ENCODE peak calls at places on chromosome 1, in five cellular contexts. Q is HFF-Myc, K is heart right ventricle, M is RWPE2, G is right atrium auricular region. O is an unnamed sample.

GRCh38 chr1:201310986-201311355 is 27.7 kb downstream of the PKP1 start:
- DNase-seq in Q (no peak), K (no peak), M (peak; percentile 88), G (no peak), O (peak; percentile 46)

GRCh38 chr1:181090653-181091126 is 2.2 kb downstream of the IER5 start:
- DNase-seq in Q (no peak), K (no peak), M (no peak), G (no peak), O (no peak)

GRCh38 chr1:12031039-12031980 is 12.0 kb downstream of the MIIP start:
- DNase-seq in Q (no peak), K (peak; percentile 54), M (no peak), G (no peak), O (peak; percentile 69)

GRCh38 chr1:167304165-167304564 is 83.5 kb downstream of the POU2F1 start:
- DNase-seq in Q (no peak), K (no peak), M (no peak), G (no peak), O (no peak)

GRCh38 chr1:6280761-6281451 is 20.0 kb upstream of the GPR153 start:
- DNase-seq in Q (no peak), K (no peak), M (no peak), G (no peak), O (no peak)

GRCh38 chr1:147647796-147648633 is 22.3 kb downstream of the ACP6 start:
- DNase-seq in Q (no peak), K (no peak), M (no peak), G (no peak), O (no peak)

GRCh38 chr1:3910769-3911520 is 10.9 kb upstream of the C1orf174 start:
- DNase-seq in Q (no peak), K (peak; percentile 70), M (peak; percentile 74), G (no peak), O (no peak)

GRCh38 chr1:154857441-154858215 is 12.5 kb downstream of the KCNN3 start:
- DNase-seq in Q (no peak), K (no peak), M (no peak), G (no peak), O (no peak)

DNA sequence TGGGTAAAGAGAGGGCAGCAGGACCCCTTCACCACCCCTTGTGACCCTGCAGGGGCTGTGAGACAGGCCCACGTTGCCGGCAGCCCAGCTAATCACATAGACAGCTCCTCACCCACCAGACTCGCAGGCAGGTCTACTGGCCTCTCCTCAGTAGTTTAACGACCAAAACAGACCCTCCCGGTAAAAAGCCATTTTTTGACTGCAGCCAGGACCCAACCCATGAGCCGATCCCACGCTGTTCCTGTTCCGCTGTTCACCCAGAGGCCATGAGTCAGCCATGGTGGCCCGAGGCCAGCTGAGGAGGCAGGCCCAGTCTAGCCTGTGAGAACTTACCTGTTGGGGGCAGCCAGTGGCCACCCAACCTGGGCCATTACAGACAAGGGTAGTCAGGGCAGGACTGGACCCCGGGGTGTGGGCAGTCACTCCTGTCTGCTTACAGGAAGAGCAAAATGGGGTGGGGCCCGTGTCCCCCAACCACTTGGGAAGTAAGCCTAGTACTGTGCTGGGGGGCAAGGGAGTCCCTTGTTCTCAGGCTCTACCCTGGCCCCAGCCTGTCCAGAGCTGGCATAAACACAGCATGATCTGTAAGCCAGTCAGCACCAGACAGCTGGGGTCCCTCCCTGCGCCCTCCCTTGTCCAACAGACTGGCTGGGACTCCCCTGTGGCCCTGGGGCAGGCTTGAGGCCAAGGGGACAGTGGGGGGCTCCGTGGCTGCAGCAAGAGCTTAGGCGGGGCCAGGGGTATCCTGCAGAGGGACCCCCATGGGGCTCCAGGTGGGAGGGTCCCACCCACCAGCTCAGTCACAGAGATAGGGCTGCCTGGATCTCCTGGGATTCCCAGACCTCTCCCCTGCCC is 61.9 kb downstream of the WNT9A start:
- DNase-seq in Q (peak; percentile 38), K (peak; percentile 73), M (peak; percentile 73), G (peak; percentile 85), O (peak; percentile 19)
- TF ChIP-seq CTCF in Q (no peak), K (no peak), M (peak; percentile 22), G (no peak), O (no peak)

DNA sequence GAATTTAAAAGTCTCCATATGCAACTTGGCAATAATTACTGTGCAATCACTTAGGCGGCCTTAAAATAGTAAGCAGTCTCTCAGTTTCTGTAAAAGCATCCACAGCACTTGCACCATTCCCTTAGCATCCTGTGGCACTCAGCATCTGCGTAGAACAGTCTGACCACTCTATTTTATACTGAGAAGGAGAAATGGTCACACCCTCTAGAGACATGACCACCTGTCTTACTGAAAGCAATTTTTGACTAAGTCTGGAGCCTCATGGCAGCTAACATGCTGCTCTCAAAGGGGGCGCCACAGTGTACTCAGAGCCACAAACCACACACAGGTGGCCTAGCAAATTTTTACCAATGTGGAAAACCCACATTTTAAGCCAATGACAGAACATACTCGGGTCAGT is 62.0 kb downstream of the KCNK1 start:
- DNase-seq in Q (no peak), K (no peak), M (no peak), G (no peak), O (no peak)
- TF ChIP-seq CTCF in Q (no peak), K (no peak), M (no peak), G (no peak), O (no peak)

GRCh38 chr1:34906756-34907155 is 22.7 kb downstream of the DLGAP3 start:
- DNase-seq in Q (no peak), K (no peak), M (no peak), G (no peak), O (no peak)
- TF ChIP-seq CTCF in Q (no peak), K (no peak), M (no peak), G (no peak), O (no peak)

DNA sequence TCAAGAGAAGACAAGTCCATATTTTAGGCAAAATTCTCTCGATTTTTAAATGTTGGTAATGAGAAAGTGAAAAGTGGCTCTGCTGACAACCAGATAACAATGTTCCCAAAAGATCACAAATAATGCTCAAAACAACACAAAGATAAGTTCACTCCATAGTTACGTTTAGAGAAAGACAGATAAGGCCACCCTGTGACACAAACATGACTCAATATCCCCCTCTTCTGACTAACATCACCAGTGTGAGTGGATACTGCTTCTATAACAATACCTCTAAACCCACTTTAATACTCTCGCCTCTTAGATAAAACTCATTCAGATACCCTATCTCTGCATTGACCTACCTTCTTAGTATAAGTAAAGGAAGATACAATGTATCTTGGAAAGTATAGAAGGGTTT is 51.2 kb upstream of the RGS7 start:
- DNase-seq in Q (no peak), K (no peak), M (no peak), G (no peak), O (peak; percentile 72)
- TF ChIP-seq CTCF in Q (no peak), K (no peak), M (peak; percentile 26), G (no peak), O (no peak)

GRCh38 chr1:165768513-165769394 is at the start of gene TMCO1:
- DNase-seq in Q (peak; percentile 95), K (peak; percentile 88), M (peak; percentile 97), G (peak; percentile 97), O (peak; percentile 97)
- TF ChIP-seq CTCF in Q (peak; percentile 18), K (peak; percentile 43), M (no peak), G (no peak), O (no peak)

DNA sequence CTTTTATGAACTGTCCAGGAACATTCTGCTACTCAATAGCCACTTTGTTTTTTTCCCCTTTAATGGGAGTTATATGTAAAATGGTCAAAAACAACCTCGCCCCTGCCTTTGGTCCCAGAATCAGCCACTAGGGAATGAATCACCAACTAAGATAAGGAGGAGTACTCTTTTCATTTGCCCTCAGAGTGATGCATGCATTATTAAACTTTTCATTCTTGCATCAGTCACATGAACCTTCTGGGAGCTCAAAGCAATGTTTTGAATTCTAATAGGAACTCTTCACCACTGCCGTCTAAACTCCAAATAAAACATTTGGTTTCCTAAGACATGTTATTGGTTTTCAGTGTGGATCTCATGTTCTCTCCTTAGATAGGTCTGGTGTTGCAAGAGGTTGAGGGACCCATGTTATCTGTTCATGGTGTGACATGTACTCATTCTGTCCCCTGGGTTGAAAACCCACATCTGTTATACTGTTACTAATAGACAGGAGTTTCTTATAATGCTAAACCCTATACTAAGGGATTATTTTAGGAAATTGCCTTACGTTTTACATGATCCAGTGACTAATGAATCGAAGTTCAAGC is 17.8 kb upstream of the HSD17B7 start:
- DNase-seq in Q (no peak), K (no peak), M (no peak), G (no peak), O (peak; percentile 30)
- TF ChIP-seq CTCF in Q (no peak), K (no peak), M (no peak), G (no peak), O (no peak)

GRCh38 chr1:186325239-186325638 is 49.8 kb downstream of the TPR start:
- DNase-seq in Q (peak; percentile 11), K (no peak), M (no peak), G (no peak), O (peak; percentile 32)
- TF ChIP-seq CTCF in Q (peak; percentile 42), K (peak; percentile 33), M (peak; percentile 39), G (no peak), O (peak; percentile 55)

GRCh38 chr1:38152351-38153082 is 105.9 kb upstream of the POU3F1 start:
- DNase-seq in Q (peak; percentile 49), K (no peak), M (no peak), G (no peak), O (no peak)
- TF ChIP-seq CTCF in Q (peak; percentile 20), K (peak; percentile 37), M (peak; percentile 32), G (no peak), O (no peak)

O was measured in foreskin fibroblast.